ENCODE peak calls at places on chromosomes 13 and 19, in five cellular contexts. One of them, this sample, is unnamed.

GRCh38 chr13:29536853-29537252 is 58.6 kb downstream of the SLC7A1 start:
- DNase-seq in fibroblast of villous mesenchyme: no peak
- DNase-seq in upper lobe of right lung: no peak
- DNase-seq in cardiac fibroblast: no peak
- DNase-seq in tibial nerve: no peak
- DNase-seq in this sample: no peak

GRCh38 chr13:94384217-94384905 is 95.1 kb downstream of the DCT start:
- DNase-seq in upper lobe of right lung: no peak
- DNase-seq in fibroblast of villous mesenchyme: no peak
- DNase-seq in cardiac fibroblast: no peak
- DNase-seq in tibial nerve: no peak
- DNase-seq in this sample: no peak

GRCh38 chr13:34343413-34343812 is 525.5 kb downstream of the RFC3 start:
- DNase-seq in cardiac fibroblast: no peak
- DNase-seq in tibial nerve: no peak
- DNase-seq in upper lobe of right lung: no peak
- DNase-seq in fibroblast of villous mesenchyme: no peak
- DNase-seq in this sample: no peak

GRCh38 chr19:29492761-29493160 is 33.0 kb upstream of the VSTM2B start:
- DNase-seq in tibial nerve: no peak
- DNase-seq in cardiac fibroblast: no peak
- DNase-seq in upper lobe of right lung: no peak
- DNase-seq in fibroblast of villous mesenchyme: no peak
- DNase-seq in this sample: peak

GRCh38 chr13:113980489-113981064 is 6.7 kb upstream of the C13orf46 start:
- DNase-seq in tibial nerve: no peak
- DNase-seq in fibroblast of villous mesenchyme: no peak
- DNase-seq in upper lobe of right lung: peak
- DNase-seq in cardiac fibroblast: no peak
- DNase-seq in this sample: no peak

GRCh38 chr13:80555796-80556195 is 214.9 kb upstream of the SPRY2 start:
- DNase-seq in fibroblast of villous mesenchyme: no peak
- DNase-seq in cardiac fibroblast: no peak
- DNase-seq in upper lobe of right lung: no peak
- DNase-seq in tibial nerve: no peak
- DNase-seq in this sample: no peak

GRCh38 chr19:45773384-45773783 is 4.3 kb upstream of the SIX5 start:
- DNase-seq in tibial nerve: no peak
- DNase-seq in fibroblast of villous mesenchyme: no peak
- DNase-seq in upper lobe of right lung: no peak
- DNase-seq in cardiac fibroblast: no peak
- DNase-seq in this sample: no peak

GRCh38 chr19:39390460-39390758 is 497 bp downstream of the PAF1 start:
- DNase-seq in fibroblast of villous mesenchyme: peak
- DNase-seq in tibial nerve: no peak
- DNase-seq in upper lobe of right lung: no peak
- DNase-seq in cardiac fibroblast: no peak
- DNase-seq in this sample: no peak

GRCh38 chr19:36049080-36049698 is 4.9 kb downstream of the THAP8 start:
- DNase-seq in upper lobe of right lung: no peak
- DNase-seq in tibial nerve: no peak
- DNase-seq in fibroblast of villous mesenchyme: no peak
- DNase-seq in cardiac fibroblast: no peak
- DNase-seq in this sample: no peak

GRCh38 chr13:41454170-41454569 is 3.2 kb upstream of the RGCC start:
- DNase-seq in fibroblast of villous mesenchyme: no peak
- DNase-seq in tibial nerve: no peak
- DNase-seq in upper lobe of right lung: no peak
- DNase-seq in cardiac fibroblast: no peak
- DNase-seq in this sample: no peak

GRCh38 chr13:40061466-40062450 is 406.3 kb downstream of the COG6 start:
- DNase-seq in upper lobe of right lung: no peak
- DNase-seq in fibroblast of villous mesenchyme: peak
- DNase-seq in tibial nerve: no peak
- DNase-seq in cardiac fibroblast: peak
- DNase-seq in this sample: peak

GRCh38 chr13:45055902-45056648 is 64.2 kb upstream of the GTF2F2 start:
- DNase-seq in cardiac fibroblast: peak
- DNase-seq in upper lobe of right lung: no peak
- DNase-seq in fibroblast of villous mesenchyme: peak
- DNase-seq in tibial nerve: no peak
- DNase-seq in this sample: peak

GRCh38 chr19:16248380-16249023 is 50.8 kb downstream of the AP1M1 start:
- DNase-seq in upper lobe of right lung: no peak
- DNase-seq in fibroblast of villous mesenchyme: no peak
- DNase-seq in cardiac fibroblast: no peak
- DNase-seq in tibial nerve: no peak
- DNase-seq in this sample: no peak

GRCh38 chr19:52735734-52736133 is 890 bp upstream of the ZNF611 start:
- DNase-seq in upper lobe of right lung: peak
- DNase-seq in fibroblast of villous mesenchyme: peak
- DNase-seq in cardiac fibroblast: peak
- DNase-seq in tibial nerve: peak
- DNase-seq in this sample: no peak

GRCh38 chr13:79534596-79534995 is 53.6 kb downstream of the NDFIP2 start:
- DNase-seq in upper lobe of right lung: no peak
- DNase-seq in tibial nerve: no peak
- DNase-seq in cardiac fibroblast: peak
- DNase-seq in fibroblast of villous mesenchyme: no peak
- DNase-seq in this sample: no peak

GRCh38 chr13:111031531-111031961 is 83.6 kb upstream of the ARHGEF7 start:
- DNase-seq in tibial nerve: no peak
- DNase-seq in upper lobe of right lung: no peak
- DNase-seq in fibroblast of villous mesenchyme: peak
- DNase-seq in cardiac fibroblast: peak
- DNase-seq in this sample: peak

GRCh38 chr19:4326215-4326836 is 12.3 kb downstream of the STAP2 start:
- DNase-seq in tibial nerve: no peak
- DNase-seq in fibroblast of villous mesenchyme: no peak
- DNase-seq in cardiac fibroblast: no peak
- DNase-seq in upper lobe of right lung: no peak
- DNase-seq in this sample: no peak

GRCh38 chr19:4327252-4327876 is 11.3 kb downstream of the STAP2 start:
- DNase-seq in upper lobe of right lung: peak
- DNase-seq in cardiac fibroblast: peak
- DNase-seq in tibial nerve: peak
- DNase-seq in fibroblast of villous mesenchyme: peak
- DNase-seq in this sample: peak

GRCh38 chr19:4328243-4328990 is 10.2 kb downstream of the STAP2 start:
- DNase-seq in cardiac fibroblast: peak
- DNase-seq in upper lobe of right lung: peak
- DNase-seq in fibroblast of villous mesenchyme: peak
- DNase-seq in tibial nerve: peak
- DNase-seq in this sample: peak

GRCh38 chr19:4326837-4327251 is 11.8 kb downstream of the STAP2 start:
- DNase-seq in fibroblast of villous mesenchyme: no peak
- DNase-seq in tibial nerve: no peak
- DNase-seq in cardiac fibroblast: no peak
- DNase-seq in upper lobe of right lung: no peak
- DNase-seq in this sample: no peak

GRCh38 chr19:4327877-4328242 is 10.8 kb downstream of the STAP2 start:
- DNase-seq in cardiac fibroblast: no peak
- DNase-seq in upper lobe of right lung: no peak
- DNase-seq in tibial nerve: no peak
- DNase-seq in fibroblast of villous mesenchyme: no peak
- DNase-seq in this sample: no peak
- H3K4me3 ChIP-seq in cardiac fibroblast: no peak
- H3K4me3 ChIP-seq in upper lobe of right lung: peak
- H3K4me3 ChIP-seq in tibial nerve: peak
- H3K4me3 ChIP-seq in fibroblast of villous mesenchyme: peak
- H3K4me3 ChIP-seq in this sample: peak

DNA sequence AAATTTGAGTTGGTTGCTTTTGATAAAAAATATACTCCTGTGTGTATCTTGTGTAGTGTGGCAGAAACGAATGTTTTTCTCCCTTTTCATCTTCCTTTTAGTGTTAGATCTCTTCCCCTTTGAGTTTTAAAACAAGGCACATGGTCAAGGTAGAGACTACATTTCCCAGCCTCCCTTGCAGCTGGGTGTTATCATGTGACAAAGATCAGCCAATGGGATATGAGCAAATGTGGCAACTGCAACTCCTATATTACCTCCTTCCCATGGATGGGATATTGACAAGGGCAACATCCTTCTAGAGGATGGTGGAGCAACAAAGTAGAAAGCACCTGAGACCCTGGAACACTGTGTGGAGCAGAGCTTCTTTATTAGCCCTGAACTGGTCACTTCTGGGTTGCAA is 42.4 kb downstream of the ADGRE3 start:
- DNase-seq in fibroblast of villous mesenchyme: peak
- DNase-seq in tibial nerve: no peak
- DNase-seq in cardiac fibroblast: peak
- DNase-seq in upper lobe of right lung: no peak
- DNase-seq in this sample: no peak
- TF ChIP-seq CTCF in fibroblast of villous mesenchyme: no peak
- TF ChIP-seq CTCF in tibial nerve: no peak
- TF ChIP-seq CTCF in cardiac fibroblast: no peak
- TF ChIP-seq CTCF in upper lobe of right lung: no peak
- TF ChIP-seq CTCF in this sample: no peak

GRCh38 chr19:9296336-9296735 is 13.3 kb downstream of the ZNF699 start:
- DNase-seq in fibroblast of villous mesenchyme: no peak
- DNase-seq in tibial nerve: no peak
- DNase-seq in cardiac fibroblast: no peak
- DNase-seq in upper lobe of right lung: no peak
- DNase-seq in this sample: no peak
- H3K4me3 ChIP-seq in fibroblast of villous mesenchyme: no peak
- H3K4me3 ChIP-seq in tibial nerve: no peak
- H3K4me3 ChIP-seq in cardiac fibroblast: no peak
- H3K4me3 ChIP-seq in upper lobe of right lung: no peak
- H3K4me3 ChIP-seq in this sample: no peak

GRCh38 chr19:34675919-34676318 is 1.0 kb downstream of the SCGB2B2 start:
- DNase-seq in cardiac fibroblast: no peak
- DNase-seq in upper lobe of right lung: no peak
- DNase-seq in fibroblast of villous mesenchyme: no peak
- DNase-seq in tibial nerve: no peak
- DNase-seq in this sample: no peak

GRCh38 chr19:34676697-34677385 is at the start of gene SCGB2B2:
- DNase-seq in fibroblast of villous mesenchyme: no peak
- DNase-seq in tibial nerve: peak
- DNase-seq in upper lobe of right lung: no peak
- DNase-seq in cardiac fibroblast: no peak
- DNase-seq in this sample: no peak

GRCh38 chr19:34677386-34678084 is at the start of gene ZNF302:
- DNase-seq in upper lobe of right lung: peak
- DNase-seq in cardiac fibroblast: peak
- DNase-seq in fibroblast of villous mesenchyme: peak
- DNase-seq in tibial nerve: peak
- DNase-seq in this sample: peak

GRCh38 chr19:34678085-34678412 is 571 bp downstream of the ZNF302 start:
- DNase-seq in fibroblast of villous mesenchyme: no peak
- DNase-seq in tibial nerve: no peak
- DNase-seq in cardiac fibroblast: no peak
- DNase-seq in upper lobe of right lung: no peak
- DNase-seq in this sample: no peak

DNA sequence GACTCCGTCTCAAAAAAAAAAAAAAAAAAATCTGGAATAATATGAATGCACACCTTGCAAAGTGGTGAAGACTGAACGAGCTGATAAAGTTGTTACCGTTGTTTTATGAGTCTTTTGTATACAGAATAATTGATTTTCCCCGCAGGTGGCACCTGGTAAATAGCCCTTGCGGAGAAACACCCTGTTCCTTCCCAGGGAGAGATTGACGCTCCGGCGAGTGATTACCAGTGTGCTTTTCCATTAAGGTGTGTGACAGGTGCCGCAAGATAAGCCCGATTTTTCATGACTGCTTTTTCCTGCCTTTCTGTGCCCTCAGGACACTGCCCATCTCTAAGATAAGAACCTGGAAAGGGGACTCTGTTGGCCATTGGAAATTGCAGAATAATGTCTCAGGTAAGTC is 943 bp downstream of the ZNF302 start:
- DNase-seq in fibroblast of villous mesenchyme: no peak
- DNase-seq in upper lobe of right lung: no peak
- DNase-seq in tibial nerve: no peak
- DNase-seq in cardiac fibroblast: no peak
- DNase-seq in this sample: no peak
- TF ChIP-seq CTCF in fibroblast of villous mesenchyme: no peak
- TF ChIP-seq CTCF in upper lobe of right lung: no peak
- TF ChIP-seq CTCF in tibial nerve: no peak
- TF ChIP-seq CTCF in cardiac fibroblast: no peak
- TF ChIP-seq CTCF in this sample: no peak

GRCh38 chr19:17406039-17406886 is 833 bp upstream of the BST2 start:
- DNase-seq in upper lobe of right lung: no peak
- DNase-seq in tibial nerve: no peak
- DNase-seq in cardiac fibroblast: no peak
- DNase-seq in fibroblast of villous mesenchyme: peak
- DNase-seq in this sample: peak

GRCh38 chr19:17404621-17405249 is 695 bp downstream of the BST2 start:
- DNase-seq in cardiac fibroblast: no peak
- DNase-seq in upper lobe of right lung: no peak
- DNase-seq in fibroblast of villous mesenchyme: no peak
- DNase-seq in tibial nerve: no peak
- DNase-seq in this sample: no peak

GRCh38 chr19:17404015-17404414 is 1.4 kb downstream of the BST2 start:
- DNase-seq in upper lobe of right lung: no peak
- DNase-seq in cardiac fibroblast: no peak
- DNase-seq in tibial nerve: no peak
- DNase-seq in fibroblast of villous mesenchyme: no peak
- DNase-seq in this sample: no peak

GRCh38 chr19:17405250-17406038 is at the start of gene BST2:
- DNase-seq in fibroblast of villous mesenchyme: peak
- DNase-seq in tibial nerve: peak
- DNase-seq in cardiac fibroblast: peak
- DNase-seq in upper lobe of right lung: no peak
- DNase-seq in this sample: peak

DNA sequence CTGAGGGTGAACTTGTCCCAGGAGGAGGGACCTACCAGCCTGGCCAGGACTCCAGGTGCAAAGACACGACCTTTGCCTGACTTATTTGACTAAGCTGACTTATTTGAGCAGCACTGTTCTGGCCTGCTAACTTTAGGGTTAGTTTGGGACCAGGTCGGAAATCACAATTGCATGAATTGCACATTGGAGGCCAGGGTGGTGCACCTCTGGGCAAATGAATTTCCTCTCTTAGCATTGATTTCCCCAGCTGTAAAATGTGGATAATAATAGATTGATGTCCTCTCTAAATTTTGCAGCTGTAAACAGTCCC is 1.4 kb upstream of the BST2 start:
- DNase-seq in cardiac fibroblast: no peak
- DNase-seq in tibial nerve: no peak
- DNase-seq in upper lobe of right lung: no peak
- DNase-seq in fibroblast of villous mesenchyme: no peak
- DNase-seq in this sample: no peak
- H3K4me3 ChIP-seq in cardiac fibroblast: no peak
- H3K4me3 ChIP-seq in tibial nerve: peak
- H3K4me3 ChIP-seq in upper lobe of right lung: peak
- H3K4me3 ChIP-seq in fibroblast of villous mesenchyme: peak
- H3K4me3 ChIP-seq in this sample: no peak

GRCh38 chr13:78241278-78241919 is 322.8 kb upstream of the EDNRB start:
- DNase-seq in upper lobe of right lung: peak
- DNase-seq in cardiac fibroblast: peak
- DNase-seq in fibroblast of villous mesenchyme: peak
- DNase-seq in tibial nerve: no peak
- DNase-seq in this sample: peak
- TF ChIP-seq CTCF in upper lobe of right lung: peak
- TF ChIP-seq CTCF in cardiac fibroblast: peak
- TF ChIP-seq CTCF in fibroblast of villous mesenchyme: peak
- TF ChIP-seq CTCF in tibial nerve: peak
- TF ChIP-seq CTCF in this sample: peak

This sample was measured in AG10803.